ENCODE peak calls at places on chromosomes 1 and 21, in four cellular contexts. J, R, G and I are unnamed samples.

GRCh38 chr1:118931876-118932275 is 56.3 kb downstream of the TBX15 start:
- DNase-seq in J (no peak), R (no peak), G (no peak), I (no peak)

GRCh38 chr1:46466477-46467182 is 23.0 kb upstream of the DMBX1 start:
- DNase-seq in J (no peak), R (peak; percentile 10), G (peak; percentile 99), I (no peak)

GRCh38 chr21:44761011-44761729 is 40.5 kb downstream of the UBE2G2 start:
- DNase-seq in J (peak; percentile 14), R (no peak), G (peak; percentile 53), I (no peak)

GRCh38 chr1:43466403-43466802 is 12.7 kb upstream of the HYI start:
- DNase-seq in J (no peak), R (peak; percentile 34), G (no peak), I (peak; percentile 37)

GRCh38 chr1:84103197-84103992 is 40.7 kb upstream of the PRKACB start:
- DNase-seq in J (peak; percentile 24), R (peak; percentile 83), G (peak; percentile 46), I (peak; percentile 95)

GRCh38 chr1:168005544-168005943 is 68.7 kb upstream of the MPC2 start:
- DNase-seq in J (no peak), R (no peak), G (no peak), I (no peak)

GRCh38 chr1:1616045-1616821 is 933 bp downstream of the MIB2 start:
- DNase-seq in J (peak; percentile 49), R (peak; percentile 56), G (peak; percentile 76), I (no peak)

GRCh38 chr1:30785181-30785580 is 27.6 kb upstream of the LAPTM5 start:
- DNase-seq in J (no peak), R (no peak), G (no peak), I (no peak)

GRCh38 chr1:43933386-43934278 is at the start of gene ARTN:
- DNase-seq in J (no peak), R (peak; percentile 6), G (peak; percentile 81), I (no peak)

GRCh38 chr1:156172696-156173470 is 19.5 kb downstream of the SEMA4A start:
- DNase-seq in J (no peak), R (no peak), G (no peak), I (no peak)

GRCh38 chr1:47409311-47410085 is 6.6 kb upstream of the FOXE3 start:
- DNase-seq in J (no peak), R (peak; percentile 86), G (no peak), I (peak; percentile 87)

GRCh38 chr21:36753556-36753955 is 54.6 kb downstream of the SIM2 start:
- DNase-seq in J (no peak), R (peak; percentile 42), G (no peak), I (peak; percentile 91)

GRCh38 chr1:41485605-41486004 is 1.1 kb upstream of the EDN2 start:
- DNase-seq in J (no peak), R (peak; percentile 51), G (no peak), I (peak; percentile 66)

GRCh38 chr1:220300442-220301121 is 28.3 kb upstream of the RAB3GAP2 start:
- DNase-seq in J (no peak), R (peak; percentile 96), G (peak; percentile 39), I (peak; percentile 95)

GRCh38 chr1:18951818-18952391 is 4.6 kb downstream of the IFFO2 start:
- DNase-seq in J (peak; percentile 93), R (peak; percentile 20), G (no peak), I (no peak)

DNA sequence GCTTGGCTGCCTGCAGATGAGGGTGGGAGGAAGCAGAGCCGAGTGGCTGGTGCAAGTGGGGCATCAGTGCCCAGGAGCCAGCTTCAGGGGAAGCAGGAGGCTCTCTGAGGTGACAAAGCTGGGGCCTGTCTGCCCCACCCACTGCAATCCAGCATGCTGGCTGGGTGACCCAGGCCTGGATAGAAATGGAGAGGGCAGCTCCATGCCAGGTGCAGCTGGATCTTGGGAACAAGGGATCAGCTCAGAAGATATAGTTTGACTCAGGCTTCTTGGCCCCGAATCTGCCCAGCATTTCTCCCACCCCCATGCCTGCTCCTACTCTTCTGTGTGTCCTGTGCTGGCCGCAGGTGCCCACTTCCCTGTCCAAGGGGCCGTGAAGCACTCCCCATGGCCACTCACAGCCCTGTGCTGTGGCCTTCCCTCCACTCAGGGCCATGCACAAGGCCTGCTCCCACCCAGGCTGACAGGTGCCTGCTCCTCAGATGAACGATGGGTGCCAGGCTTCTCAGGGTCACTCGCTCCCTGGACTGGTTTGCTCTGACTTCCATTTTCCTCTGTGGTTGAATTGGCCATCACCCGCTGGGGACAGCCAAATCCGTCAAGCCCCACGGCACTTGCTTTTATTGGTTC is 174.9 kb upstream of the VAMP3 start:
- DNase-seq in J (no peak), R (no peak), G (no peak), I (no peak)
- H3K4me3 ChIP-seq in J (no peak overlapping the region), R (no peak overlapping the region), G (no peak overlapping the region), I (no peak overlapping the region)

DNA sequence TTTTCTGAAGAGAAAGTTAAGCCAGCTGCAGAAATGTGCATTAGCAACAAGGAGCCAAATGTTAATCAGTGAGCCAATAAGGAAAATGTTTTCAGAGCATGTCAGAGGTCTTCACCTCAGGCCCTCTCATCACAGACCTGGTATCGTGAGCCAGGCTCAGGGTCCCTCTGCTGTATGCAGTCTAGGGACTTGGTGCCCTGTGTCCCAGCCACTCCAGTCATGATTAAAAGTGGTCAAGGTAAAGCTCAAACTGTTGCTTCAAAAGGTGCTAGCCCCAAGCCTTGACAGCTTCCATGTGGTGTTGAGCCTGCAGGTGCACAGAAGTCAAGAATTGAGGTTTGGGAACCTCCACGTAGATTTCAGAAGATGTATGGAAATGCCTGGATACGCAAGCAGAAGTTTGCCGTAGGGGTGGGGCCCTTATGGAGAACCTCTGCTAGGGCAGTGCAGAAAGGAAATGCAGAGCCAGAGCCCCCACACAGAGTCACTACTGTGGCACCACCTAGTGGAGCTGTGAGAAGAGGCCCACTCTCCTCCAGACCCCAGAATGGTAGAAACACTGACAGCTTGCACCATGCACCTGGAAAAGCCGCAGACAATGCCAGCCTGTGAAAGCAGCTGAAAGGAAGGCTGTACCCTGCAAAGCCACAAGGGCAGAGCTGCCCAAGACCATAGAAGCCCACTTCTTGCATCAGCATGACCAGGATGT is 1128.7 kb downstream of the AMY1C start:
- DNase-seq in J (peak; percentile 4), R (no peak), G (peak; percentile 44), I (peak; percentile 1)
- TF ChIP-seq CTCF in J (no peak), R (no peak), G (peak; percentile 47), I (peak; percentile 12)

GRCh38 chr1:159030865-159031472 is 21.3 kb downstream of the IFI16 start:
- DNase-seq in J (no peak), R (peak; percentile 23), G (no peak), I (peak; percentile 85)
- H3K4me3 ChIP-seq in J (no peak overlapping the region), R (no peak overlapping the region), G (no peak overlapping the region), I (no peak overlapping the region)

GRCh38 chr21:45863751-45864150 is 117.8 kb upstream of the COL6A1 start:
- DNase-seq in J (no peak), R (no peak), G (no peak), I (no peak)

GRCh38 chr21:45861156-45861870 is 120.3 kb upstream of the COL6A1 start:
- DNase-seq in J (no peak), R (no peak), G (no peak), I (no peak)

GRCh38 chr21:45862544-45863207 is 118.9 kb upstream of the COL6A1 start:
- DNase-seq in J (peak; percentile 45), R (no peak), G (no peak), I (no peak)

GRCh38 chr21:45864436-45864835 is 117.1 kb upstream of the COL6A1 start:
- DNase-seq in J (no peak), R (peak; percentile 33), G (no peak), I (no peak)

GRCh38 chr21:45863267-45863666 is 118.3 kb upstream of the COL6A1 start:
- DNase-seq in J (no peak), R (no peak), G (peak; percentile 21), I (no peak)
- TF ChIP-seq CTCF in J (no peak), R (no peak), G (peak; percentile 15), I (no peak)